ENCODE peak calls at places on chromosomes 4 and X, in five cellular contexts. One of them, this sample, is unnamed.
A peak's percentile ranks its signal among the peaks of the same experiment; 100 is the strongest.

GRCh38 chr4:41628916-41629315 is 91.0 kb downstream of the LIMCH1 start:
- DNase-seq in OCI-LY7: no peak
- DNase-seq in left ventricle myocardium inferior: no peak
- DNase-seq in stomach: no peak
- DNase-seq in GM23338: no peak
- DNase-seq in this sample: no peak

GRCh38 chrX:152635941-152636340 is 1.8 kb upstream of the GABRQ start:
- DNase-seq in stomach: no peak
- DNase-seq in left ventricle myocardium inferior: no peak
- DNase-seq in GM23338: peak; percentile 79
- DNase-seq in OCI-LY7: peak; percentile 8
- DNase-seq in this sample: no peak

GRCh38 chrX:120090208-120090607 is 12.7 kb upstream of the RHOXF2B start:
- DNase-seq in left ventricle myocardium inferior: no peak
- DNase-seq in stomach: no peak
- DNase-seq in GM23338: peak; percentile 65
- DNase-seq in OCI-LY7: peak; percentile 3
- DNase-seq in this sample: no peak

GRCh38 chr4:41363384-41363981 is 106.8 kb downstream of the UCHL1 start:
- DNase-seq in GM23338: peak; percentile 63
- DNase-seq in left ventricle myocardium inferior: peak; percentile 37
- DNase-seq in stomach: no peak
- DNase-seq in OCI-LY7: no peak
- DNase-seq in this sample: no peak

GRCh38 chrX:34656467-34656841 is 631 bp downstream of the TMEM47 start:
- DNase-seq in stomach: no peak
- DNase-seq in OCI-LY7: no peak
- DNase-seq in GM23338: no peak
- DNase-seq in left ventricle myocardium inferior: peak; percentile 15
- DNase-seq in this sample: no peak

GRCh38 chr4:92091335-92091734 is 212.4 kb upstream of the GRID2 start:
- DNase-seq in GM23338: peak; percentile 76
- DNase-seq in stomach: no peak
- DNase-seq in OCI-LY7: peak; percentile 5
- DNase-seq in left ventricle myocardium inferior: no peak
- DNase-seq in this sample: no peak

GRCh38 chr4:73661646-73662119 is 41.4 kb upstream of the RASSF6 start:
- DNase-seq in left ventricle myocardium inferior: no peak
- DNase-seq in OCI-LY7: no peak
- DNase-seq in GM23338: no peak
- DNase-seq in stomach: no peak
- DNase-seq in this sample: no peak

GRCh38 chr4:110787109-110787508 is 164.2 kb upstream of the PITX2 start:
- DNase-seq in left ventricle myocardium inferior: no peak
- DNase-seq in GM23338: no peak
- DNase-seq in OCI-LY7: no peak
- DNase-seq in stomach: no peak
- DNase-seq in this sample: no peak

GRCh38 chrX:9923357-9923756 is 43.8 kb upstream of the CLDN34 start:
- DNase-seq in OCI-LY7: no peak
- DNase-seq in GM23338: no peak
- DNase-seq in stomach: no peak
- DNase-seq in left ventricle myocardium inferior: no peak
- DNase-seq in this sample: no peak

GRCh38 chrX:130974323-130974722 is 71.3 kb upstream of the ENOX2 start:
- DNase-seq in left ventricle myocardium inferior: no peak
- DNase-seq in OCI-LY7: no peak
- DNase-seq in stomach: no peak
- DNase-seq in GM23338: no peak
- DNase-seq in this sample: no peak

GRCh38 chrX:119604778-119605177 is 1.4 kb downstream of the NKRF start:
- DNase-seq in left ventricle myocardium inferior: no peak
- DNase-seq in OCI-LY7: no peak
- DNase-seq in GM23338: no peak
- DNase-seq in stomach: no peak
- DNase-seq in this sample: no peak

GRCh38 chr4:71093745-71094144 is 100.3 kb downstream of the DCK start:
- DNase-seq in GM23338: no peak
- DNase-seq in stomach: no peak
- DNase-seq in left ventricle myocardium inferior: no peak
- DNase-seq in OCI-LY7: no peak
- DNase-seq in this sample: no peak

GRCh38 chr4:151052785-151053184 is 37.7 kb upstream of the LRBA start:
- DNase-seq in OCI-LY7: no peak
- DNase-seq in GM23338: no peak
- DNase-seq in left ventricle myocardium inferior: no peak
- DNase-seq in stomach: no peak
- DNase-seq in this sample: no peak

DNA sequence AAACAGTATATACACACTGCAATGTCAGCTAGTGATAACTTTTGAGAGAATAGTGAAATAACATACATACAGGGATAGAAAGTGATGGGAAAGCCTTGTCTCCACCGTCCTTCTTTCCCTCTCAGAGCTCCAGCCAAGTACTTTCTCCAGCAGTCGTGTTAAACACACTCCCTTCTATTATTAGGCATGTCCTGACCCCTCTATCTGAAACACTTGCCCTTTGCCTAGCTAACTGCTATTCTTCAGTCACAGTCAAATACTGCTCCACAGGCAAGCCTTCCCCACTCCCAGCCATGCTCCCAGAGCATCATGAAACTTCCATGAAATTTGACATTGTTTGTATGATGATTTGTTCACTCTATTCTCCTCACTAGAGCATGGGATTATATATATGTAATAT is 291.1 kb downstream of the TRIML1 start:
- DNase-seq in left ventricle myocardium inferior: no peak
- DNase-seq in GM23338: no peak
- DNase-seq in stomach: no peak
- DNase-seq in OCI-LY7: no peak
- DNase-seq in this sample: no peak
- H3K27ac ChIP-seq in left ventricle myocardium inferior: no peak overlapping the region
- H3K27ac ChIP-seq in GM23338: peak overlapping the region; percentile 62
- H3K27ac ChIP-seq in stomach: no peak overlapping the region
- H3K27ac ChIP-seq in OCI-LY7: no peak overlapping the region
- H3K27ac ChIP-seq in this sample: no peak overlapping the region

DNA sequence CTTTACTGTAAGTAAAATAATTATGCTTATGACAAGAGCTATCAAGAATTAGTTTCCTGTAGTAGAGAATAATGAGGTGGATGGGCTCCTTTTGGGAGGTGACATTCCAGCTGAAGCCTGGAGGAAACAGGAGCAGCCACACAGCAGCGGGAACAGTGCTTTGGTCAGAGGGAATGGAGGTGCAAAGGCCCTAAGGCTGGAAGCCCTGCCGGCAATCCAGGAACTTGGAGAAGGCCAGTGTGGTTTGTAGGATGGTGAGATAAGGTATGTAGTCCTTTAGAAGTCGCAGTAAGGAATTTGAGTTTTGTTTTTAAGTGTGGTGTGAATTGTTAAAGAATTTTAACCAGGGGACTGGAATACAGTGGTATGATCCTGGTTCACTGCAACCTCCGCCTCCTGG is 8.1 kb downstream of the TMEM131L start:
- DNase-seq in OCI-LY7: no peak
- DNase-seq in stomach: no peak
- DNase-seq in left ventricle myocardium inferior: no peak
- DNase-seq in GM23338: no peak
- DNase-seq in this sample: no peak
- H3K27ac ChIP-seq in OCI-LY7: peak overlapping the region; percentile 95
- H3K27ac ChIP-seq in stomach: no peak overlapping the region
- H3K27ac ChIP-seq in left ventricle myocardium inferior: no peak overlapping the region
- H3K27ac ChIP-seq in GM23338: no peak overlapping the region
- H3K27ac ChIP-seq in this sample: no peak overlapping the region

GRCh38 chr4:48068182-48068581 is 51.6 kb downstream of the NIPAL1 start:
- DNase-seq in GM23338: no peak
- DNase-seq in stomach: no peak
- DNase-seq in left ventricle myocardium inferior: no peak
- DNase-seq in OCI-LY7: no peak
- DNase-seq in this sample: no peak

GRCh38 chr4:48067536-48067935 is 51.0 kb downstream of the NIPAL1 start:
- DNase-seq in OCI-LY7: no peak
- DNase-seq in left ventricle myocardium inferior: no peak
- DNase-seq in GM23338: no peak
- DNase-seq in stomach: no peak
- DNase-seq in this sample: no peak

GRCh38 chr4:48065587-48066052 is 49.0 kb downstream of the NIPAL1 start:
- DNase-seq in GM23338: no peak
- DNase-seq in left ventricle myocardium inferior: no peak
- DNase-seq in OCI-LY7: no peak
- DNase-seq in stomach: no peak
- DNase-seq in this sample: no peak

GRCh38 chr4:48071171-48071570 is 54.6 kb downstream of the NIPAL1 start:
- DNase-seq in GM23338: no peak
- DNase-seq in left ventricle myocardium inferior: no peak
- DNase-seq in OCI-LY7: no peak
- DNase-seq in stomach: no peak
- DNase-seq in this sample: no peak

GRCh38 chr4:48069026-48069425 is 52.5 kb downstream of the NIPAL1 start:
- DNase-seq in OCI-LY7: no peak
- DNase-seq in left ventricle myocardium inferior: no peak
- DNase-seq in stomach: no peak
- DNase-seq in GM23338: no peak
- DNase-seq in this sample: no peak
- H3K27ac ChIP-seq in OCI-LY7: no peak overlapping the region
- H3K27ac ChIP-seq in left ventricle myocardium inferior: no peak overlapping the region
- H3K27ac ChIP-seq in stomach: no peak overlapping the region
- H3K27ac ChIP-seq in GM23338: no peak overlapping the region
- H3K27ac ChIP-seq in this sample: no peak overlapping the region

GRCh38 chr4:85953651-85954018 is 406.2 kb downstream of the MAPK10 start:
- DNase-seq in OCI-LY7: no peak
- DNase-seq in GM23338: no peak
- DNase-seq in stomach: no peak
- DNase-seq in left ventricle myocardium inferior: no peak
- DNase-seq in this sample: no peak
- H3K27ac ChIP-seq in OCI-LY7: no peak overlapping the region
- H3K27ac ChIP-seq in GM23338: peak overlapping the region; percentile 41
- H3K27ac ChIP-seq in stomach: no peak overlapping the region
- H3K27ac ChIP-seq in left ventricle myocardium inferior: no peak overlapping the region
- H3K27ac ChIP-seq in this sample: no peak overlapping the region

GRCh38 chrX:2398341-2398656 is 102.5 kb downstream of the DHRSX start:
- DNase-seq in stomach: no peak
- DNase-seq in left ventricle myocardium inferior: no peak
- DNase-seq in OCI-LY7: no peak
- DNase-seq in GM23338: no peak
- DNase-seq in this sample: no peak

GRCh38 chrX:2404816-2405215 is 96.0 kb downstream of the DHRSX start:
- DNase-seq in left ventricle myocardium inferior: no peak
- DNase-seq in stomach: no peak
- DNase-seq in GM23338: no peak
- DNase-seq in OCI-LY7: no peak
- DNase-seq in this sample: no peak

GRCh38 chrX:2402361-2402690 is 98.5 kb downstream of the DHRSX start:
- DNase-seq in stomach: no peak
- DNase-seq in GM23338: no peak
- DNase-seq in left ventricle myocardium inferior: no peak
- DNase-seq in OCI-LY7: no peak
- DNase-seq in this sample: no peak

GRCh38 chrX:2401201-2401589 is 99.6 kb downstream of the DHRSX start:
- DNase-seq in stomach: no peak
- DNase-seq in GM23338: no peak
- DNase-seq in left ventricle myocardium inferior: no peak
- DNase-seq in OCI-LY7: no peak
- DNase-seq in this sample: no peak

GRCh38 chrX:2401590-2402360 is 99.0 kb downstream of the DHRSX start:
- DNase-seq in stomach: peak; percentile 57
- DNase-seq in GM23338: no peak
- DNase-seq in OCI-LY7: no peak
- DNase-seq in left ventricle myocardium inferior: peak; percentile 50
- DNase-seq in this sample: no peak
- H3K27ac ChIP-seq in stomach: peak overlapping the region; percentile 44
- H3K27ac ChIP-seq in GM23338: peak overlapping the region; percentile 66
- H3K27ac ChIP-seq in OCI-LY7: no peak overlapping the region
- H3K27ac ChIP-seq in left ventricle myocardium inferior: peak overlapping the region; percentile 86
- H3K27ac ChIP-seq in this sample: no peak overlapping the region

GRCh38 chr4:78057135-78057599 is at the start of gene FRAS1:
- DNase-seq in GM23338: peak; percentile 78
- DNase-seq in left ventricle myocardium inferior: peak; percentile 26
- DNase-seq in stomach: no peak
- DNase-seq in OCI-LY7: peak; percentile 72
- DNase-seq in this sample: peak; percentile 27

GRCh38 chr4:78059524-78059889 is 2.4 kb downstream of the FRAS1 start:
- DNase-seq in GM23338: peak; percentile 97
- DNase-seq in stomach: peak; percentile 54
- DNase-seq in OCI-LY7: peak; percentile 50
- DNase-seq in left ventricle myocardium inferior: peak; percentile 24
- DNase-seq in this sample: no peak

GRCh38 chr4:78058591-78059523 is 1.7 kb downstream of the FRAS1 start:
- DNase-seq in OCI-LY7: peak; percentile 7
- DNase-seq in stomach: peak; percentile 51
- DNase-seq in GM23338: peak; percentile 86
- DNase-seq in left ventricle myocardium inferior: peak; percentile 24
- DNase-seq in this sample: no peak

GRCh38 chr4:78056265-78057129 is 626 bp upstream of the FRAS1 start:
- DNase-seq in OCI-LY7: peak; percentile 79
- DNase-seq in GM23338: peak; percentile 96
- DNase-seq in left ventricle myocardium inferior: peak; percentile 70
- DNase-seq in stomach: peak; percentile 81
- DNase-seq in this sample: no peak

DNA sequence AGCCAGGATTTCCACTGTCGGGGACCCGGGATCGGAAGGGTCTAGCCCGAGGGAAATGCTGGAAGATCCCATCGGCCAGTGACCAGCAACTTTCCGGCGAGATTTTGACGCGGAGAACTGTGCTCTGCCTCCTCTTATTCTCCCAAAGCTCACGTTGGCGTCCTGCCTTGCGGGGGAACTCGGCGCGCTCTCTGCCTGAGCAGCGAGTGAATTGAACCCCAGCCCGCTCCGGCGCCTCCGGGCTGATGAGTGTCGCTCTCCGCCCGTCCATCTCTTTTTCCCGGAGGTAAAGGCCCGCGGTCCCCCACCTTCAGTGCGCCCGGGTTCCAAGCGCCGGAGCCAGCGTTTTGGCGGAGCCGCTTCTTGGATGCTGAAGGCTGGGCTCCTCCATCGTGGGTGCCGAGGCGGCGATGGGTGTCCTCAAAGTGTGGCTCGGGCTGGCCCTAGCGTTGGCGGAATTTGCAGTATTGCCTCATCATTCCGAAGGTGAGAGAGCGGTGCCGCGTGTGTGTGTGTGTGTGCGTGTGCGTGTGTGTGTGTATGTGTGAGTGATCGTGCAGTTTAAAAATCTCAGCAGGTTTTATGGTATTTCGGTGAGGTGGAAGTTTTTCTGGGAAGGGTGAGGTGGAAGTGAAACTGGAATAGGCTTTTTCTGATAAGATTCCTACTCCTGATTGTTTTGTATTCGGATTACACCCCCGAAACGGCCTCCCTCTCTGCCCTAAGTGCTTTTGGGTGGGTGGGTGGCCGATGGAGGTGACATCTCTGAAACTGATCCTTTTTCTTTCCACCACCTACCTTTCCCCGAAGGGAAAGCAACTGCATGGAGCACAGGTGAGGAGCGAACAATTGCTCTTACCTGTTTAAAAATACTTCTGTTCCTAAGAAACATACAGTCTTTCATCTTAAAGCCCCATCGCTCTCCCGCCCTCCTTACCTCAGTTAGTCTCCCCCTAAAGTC is 757 bp downstream of the FRAS1 start:
- DNase-seq in GM23338: peak; percentile 62
- DNase-seq in left ventricle myocardium inferior: peak; percentile 36
- DNase-seq in stomach: peak; percentile 34
- DNase-seq in OCI-LY7: peak; percentile 48
- DNase-seq in this sample: no peak
- H3K27ac ChIP-seq in GM23338: peak overlapping the region; percentile 98
- H3K27ac ChIP-seq in left ventricle myocardium inferior: peak overlapping the region; percentile 91
- H3K27ac ChIP-seq in stomach: peak overlapping the region; percentile 47
- H3K27ac ChIP-seq in OCI-LY7: no peak overlapping the region
- H3K27ac ChIP-seq in this sample: no peak overlapping the region

This sample was measured in CD8-positive, alpha-beta memory T cell.